ENCODE peak calls at places on chromosomes 3 and 15, in four cellular contexts. L is Peyer's patch, E is uterus, T is ovary. K is an unnamed sample.

GRCh38 chr3:38616111-38616510 is 33.4 kb downstream of the SCN5A start:
- DNase-seq in T (no peak), L (no peak), E (no peak), K (peak; percentile 36)

GRCh38 chr3:52289747-52290595 is 2.3 kb downstream of the GLYCTK start:
- DNase-seq in T (no peak), L (peak; percentile 82), E (no peak), K (peak; percentile 76)

GRCh38 chr15:73081321-73081958 is 29.2 kb downstream of the NEO1 start:
- DNase-seq in T (no peak), L (no peak), E (peak; percentile 34), K (no peak)

GRCh38 chr3:127442551-127442950 is 148.0 kb downstream of the TPRA1 start:
- DNase-seq in L (no peak), E (no peak), T (no peak), K (peak; percentile 46)

GRCh38 chr3:194685723-194686413 is at the start of gene FAM43A:
- DNase-seq in L (peak; percentile 97), T (peak; percentile 91), E (peak; percentile 95), K (peak; percentile 97)

GRCh38 chr3:11612515-11613184 is 31.1 kb downstream of the VGLL4 start:
- DNase-seq in E (no peak), L (no peak), T (no peak), K (no peak)

GRCh38 chr3:78410077-78410476 is 1357.7 kb downstream of the ROBO1 start:
- DNase-seq in E (no peak), L (no peak), T (no peak), K (no peak)

GRCh38 chr15:33384307-33384706 is 73.5 kb downstream of the RYR3 start:
- DNase-seq in L (no peak), E (no peak), T (no peak), K (no peak)

GRCh38 chr15:37550360-37551024 is 383.9 kb upstream of the TMCO5A start:
- DNase-seq in L (no peak), E (no peak), T (no peak), K (peak; percentile 63)

GRCh38 chr15:68408971-68409370 is 23.0 kb downstream of the ITGA11 start:
- DNase-seq in L (peak; percentile 22), E (peak; percentile 14), T (no peak), K (peak; percentile 4)

GRCh38 chr3:59135091-59135490 is 85.3 kb upstream of the CFAP20DC start:
- DNase-seq in E (no peak), L (no peak), T (no peak), K (no peak)

GRCh38 chr15:45522931-45523331 is 376 bp upstream of the SLC30A4 start:
- DNase-seq in E (no peak), T (no peak), L (no peak), K (no peak)

GRCh38 chr3:79351693-79352092 is 416.1 kb downstream of the ROBO1 start:
- DNase-seq in L (no peak), E (no peak), T (no peak), K (no peak)

GRCh38 chr3:14957933-14958332 is 10.6 kb downstream of the NR2C2 start:
- DNase-seq in T (no peak), L (no peak), E (no peak), K (no peak)

GRCh38 chr3:185823280-185824044 is 1.4 kb downstream of the IGF2BP2 start:
- DNase-seq in L (peak; percentile 70), E (peak; percentile 36), T (peak; percentile 58), K (peak; percentile 82)

GRCh38 chr15:79060175-79060574 is 30.4 kb downstream of the RASGRF1 start:
- DNase-seq in L (no peak), T (no peak), E (no peak), K (peak; percentile 30)

GRCh38 chr3:135851201-135852061 is 114.1 kb upstream of the PPP2R3A start:
- DNase-seq in E (no peak), L (no peak), T (no peak), K (no peak)

GRCh38 chr3:184373422-184373821 is 4.6 kb downstream of the THPO start:
- DNase-seq in L (no peak), E (no peak), T (no peak), K (no peak)

GRCh38 chr3:177468816-177469590 is 271.7 kb upstream of the TBL1XR1 start:
- DNase-seq in T (no peak), E (no peak), L (no peak), K (no peak)

GRCh38 chr3:49351521-49352011 is 6.6 kb downstream of the GPX1 start:
- DNase-seq in T (no peak), L (no peak), E (no peak), K (no peak)

GRCh38 chr3:197737749-197738462 is 1.2 kb upstream of the RUBCN start:
- DNase-seq in T (no peak), L (no peak), E (no peak), K (no peak)

GRCh38 chr3:197736010-197736490 is 654 bp downstream of the RUBCN start:
- DNase-seq in E (no peak), L (peak; percentile 70), T (no peak), K (peak; percentile 84)

GRCh38 chr3:197737319-197737649 is 580 bp upstream of the RUBCN start:
- DNase-seq in E (no peak), L (no peak), T (no peak), K (no peak)

GRCh38 chr3:197734667-197735318 is 1.9 kb downstream of the RUBCN start:
- DNase-seq in T (no peak), L (no peak), E (no peak), K (no peak)

DNA sequence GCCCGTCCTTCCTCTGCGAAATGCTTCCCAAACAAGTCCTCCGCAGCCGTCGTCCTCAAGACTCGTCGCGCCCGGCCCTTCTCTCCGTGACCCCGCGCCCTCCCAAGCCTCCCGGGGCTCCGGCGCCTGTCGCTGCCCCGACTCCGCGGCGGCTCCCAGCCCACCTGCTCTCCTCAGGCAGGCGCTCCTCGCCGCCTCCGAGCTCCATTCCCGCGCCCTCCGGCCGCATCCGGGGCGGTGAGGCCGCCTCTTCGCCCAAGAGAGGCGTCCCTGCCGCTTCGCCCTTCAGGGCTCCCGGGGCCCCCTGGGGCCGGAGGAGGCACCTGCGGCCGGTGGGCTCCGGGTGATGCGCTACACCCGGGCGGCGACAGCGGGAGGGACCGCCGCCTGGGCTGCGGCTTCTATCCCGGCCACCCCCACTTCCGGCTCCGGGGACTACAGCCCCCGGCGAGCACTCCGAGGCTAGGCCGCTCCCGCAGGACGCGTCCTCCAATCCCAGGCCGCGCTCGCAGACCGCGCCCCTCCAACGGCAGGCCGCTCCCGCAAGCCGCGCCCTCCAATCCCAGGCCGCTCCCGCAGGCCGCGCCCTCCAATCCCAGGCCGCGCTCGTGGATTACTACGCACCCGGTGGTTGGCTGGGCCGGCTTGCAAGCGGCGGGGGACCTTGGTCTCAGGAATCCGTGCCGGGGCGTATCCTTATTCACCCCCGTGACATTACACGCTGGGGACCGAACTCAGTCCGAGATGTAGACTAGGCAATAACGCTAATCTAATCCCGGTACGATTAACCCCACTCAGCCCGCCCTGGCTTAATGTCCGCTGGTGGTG is at the start of gene RUBCN:
- DNase-seq in T (peak; percentile 92), L (peak; percentile 97), E (peak; percentile 91), K (peak; percentile 99)
- TF ChIP-seq POLR2A in T (peak; percentile 66), L (peak; percentile 76), E (peak; percentile 74), K (peak; percentile 54)

DNA sequence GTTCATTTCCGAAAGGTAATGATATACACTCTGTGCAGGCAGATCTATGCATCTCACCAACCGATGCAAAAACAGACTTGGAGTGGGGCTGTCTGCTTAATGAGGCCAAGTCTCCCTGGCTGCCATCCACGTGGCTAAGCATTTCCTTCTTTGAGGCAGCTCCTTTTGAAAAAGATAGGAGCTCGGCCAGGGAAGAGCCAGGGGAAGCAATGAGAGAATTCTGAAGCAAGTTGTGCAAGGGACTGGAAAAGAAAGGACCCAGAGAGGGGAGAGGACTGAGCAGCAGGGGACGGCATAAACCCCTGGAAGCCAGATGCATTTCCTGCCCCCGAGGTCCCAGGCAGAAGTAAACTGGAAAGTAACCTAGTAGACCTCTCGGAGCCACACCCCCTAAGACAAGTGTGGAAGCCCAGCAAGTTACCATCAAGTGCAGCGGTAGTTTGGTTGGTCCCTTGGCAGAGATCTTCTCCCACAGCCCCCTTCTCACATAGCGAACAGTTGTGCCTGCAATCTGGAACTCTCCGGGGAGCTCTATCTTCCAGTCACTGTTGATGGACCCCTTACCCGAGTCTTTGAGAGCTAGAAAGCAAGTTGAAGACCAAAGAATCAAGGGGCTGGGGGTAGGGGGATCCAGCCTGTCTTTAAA is 288.2 kb downstream of the ADAMTS17 start:
- DNase-seq in L (no peak), T (no peak), E (no peak), K (no peak)
- H3K4me3 ChIP-seq in L (no peak overlapping the region), T (no peak overlapping the region), E (no peak overlapping the region), K (no peak overlapping the region)

DNA sequence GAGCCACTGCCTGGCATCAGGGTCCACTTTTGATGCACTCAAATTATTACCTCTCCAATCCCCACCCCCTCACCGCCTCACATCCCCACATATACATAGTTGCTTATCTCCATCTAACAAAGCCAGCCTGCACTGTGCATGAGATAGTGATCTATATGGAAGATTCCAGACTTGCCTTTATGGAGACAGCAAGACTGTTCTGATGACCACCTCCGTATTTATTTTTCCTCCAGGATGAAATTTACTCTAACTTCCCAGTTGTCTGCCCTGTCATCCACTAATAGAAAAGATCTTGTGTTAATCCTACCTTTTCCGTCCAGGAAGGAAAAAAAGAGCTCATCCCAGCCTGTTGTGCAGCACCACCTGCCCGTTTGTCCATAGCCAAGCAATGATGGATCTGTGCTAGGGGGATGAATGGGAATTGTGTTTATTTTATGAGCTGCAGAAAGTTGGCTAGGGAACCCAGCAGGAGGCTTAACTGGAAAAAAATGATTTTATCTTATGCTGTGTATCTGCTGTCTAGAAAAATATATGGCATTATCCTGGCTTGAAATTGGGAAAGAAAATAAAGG is 114.5 kb downstream of the CD47 start:
- DNase-seq in T (no peak), E (no peak), L (no peak), K (no peak)
- H3K4me1 ChIP-seq in T (no peaks in the 10 kb centered on the region), E (no peaks in the 10 kb centered on the region), L (no peaks in the 10 kb centered on the region), K (no peaks in the 10 kb centered on the region)

GRCh38 chr15:92650966-92651365 is 4.6 kb downstream of the FAM174B start:
- DNase-seq in T (no peak), L (no peak), E (no peak), K (no peak)
- TF ChIP-seq POLR2A in T (no peak), L (no peak), E (no peak), K (no peak)